ENCODE peak calls at places on chromosomes 3 and 15, in five cellular contexts. L is gastrocnemius medialis; X is HepG2; H is CD8-positive, alpha-beta T cell; S is uterus. Y is an unnamed sample. For H3K4me1, the result is how much of the 10 kb centered on the place peaks cover.

GRCh38 chr3:17390785-17391184 is 351.6 kb downstream of the TBC1D5 start:
- DNase-seq in L (no peak), X (no peak), H (no peak), S (no peak), Y (no peak)

GRCh38 chr3:127673191-127674098 is 693 bp downstream of the ABTB1 start:
- DNase-seq in L (no peak), H (peak), S (peak), X (no peak), Y (peak)

GRCh38 chr3:124092811-124093210 is 100.9 kb upstream of the ROPN1 start:
- DNase-seq in S (no peak), L (no peak), X (no peak), H (no peak), Y (no peak)

GRCh38 chr3:65466300-65466988 is 572.3 kb downstream of the MAGI1 start:
- DNase-seq in S (no peak), H (no peak), X (no peak), L (no peak), Y (no peak)

GRCh38 chr15:33126559-33127290 is 67.8 kb downstream of the FMN1 start:
- DNase-seq in S (peak), X (peak), H (peak), L (peak), Y (peak)

GRCh38 chr15:74817370-74817737 is 4.7 kb downstream of the LMAN1L start:
- DNase-seq in X (peak), S (no peak), L (peak), H (no peak), Y (no peak)

GRCh38 chr3:60399861-60400845 is 851.1 kb downstream of the FHIT start:
- DNase-seq in L (no peak), H (no peak), X (no peak), S (no peak), Y (no peak)

GRCh38 chr15:69225355-69226027 is 65.1 kb downstream of the GLCE start:
- DNase-seq in X (peak), H (no peak), S (no peak), L (no peak), Y (no peak)

GRCh38 chr3:76107935-76108570 is 322.7 kb upstream of the ZNF717 start:
- DNase-seq in X (peak), L (no peak), S (no peak), H (no peak), Y (no peak)

GRCh38 chr3:168002786-168003368 is 92.8 kb downstream of the GOLIM4 start:
- DNase-seq in H (no peak), S (no peak), L (no peak), X (no peak), Y (no peak)

GRCh38 chr3:174355505-174355904 is 503.6 kb upstream of the NAALADL2 start:
- DNase-seq in S (no peak), H (no peak), X (no peak), L (no peak), Y (no peak)

GRCh38 chr15:86802244-86802643 is 722.6 kb downstream of the AGBL1 start:
- DNase-seq in H (no peak), S (no peak), X (no peak), L (peak), Y (no peak)

GRCh38 chr15:80093854-80094418 is 34.5 kb downstream of the ZFAND6 start:
- DNase-seq in X (no peak), H (no peak), L (peak), S (peak), Y (no peak)

GRCh38 chr3:4524423-4524769 is 31.2 kb downstream of the ITPR1 start:
- DNase-seq in S (no peak), X (peak), H (no peak), L (no peak), Y (no peak)

GRCh38 chr3:49529567-49529966 is 24.7 kb upstream of the BSN start:
- DNase-seq in H (no peak), L (no peak), S (no peak), X (no peak), Y (no peak)

GRCh38 chr15:52668133-52668532 is 11.1 kb downstream of the ATOSA start:
- DNase-seq in X (no peak), L (no peak), H (no peak), S (no peak), Y (no peak)

GRCh38 chr3:172461530-172462138 is 13.4 kb upstream of the GHSR start:
- DNase-seq in X (peak), S (no peak), L (no peak), H (no peak), Y (no peak)

GRCh38 chr15:69164807-69165636 is 4.6 kb downstream of the GLCE start:
- DNase-seq in S (no peak), L (no peak), X (no peak), H (no peak), Y (no peak)

GRCh38 chr3:13077431-13078157 is 4.4 kb upstream of the IQSEC1 start:
- DNase-seq in H (no peak), S (no peak), X (no peak), L (peak), Y (no peak)

GRCh38 chr3:187274977-187275338 is 16.6 kb downstream of the MASP1 start:
- DNase-seq in S (no peak), H (no peak), X (no peak), L (no peak), Y (no peak)

GRCh38 chr3:111729087-111729846 is 129.8 kb upstream of the PHLDB2 start:
- DNase-seq in L (peak), S (peak), X (no peak), H (no peak), Y (peak)

GRCh38 chr3:78414261-78414660 is 1353.5 kb downstream of the ROBO1 start:
- DNase-seq in S (no peak), X (no peak), L (no peak), H (no peak), Y (no peak)

GRCh38 chr3:20125912-20126311 is 60.1 kb downstream of the SGO1 start:
- DNase-seq in H (no peak), L (peak), S (no peak), X (no peak), Y (no peak)

GRCh38 chr3:66083096-66083960 is 44.6 kb upstream of the MAGI1 start:
- DNase-seq in L (no peak), X (no peak), H (no peak), S (no peak), Y (no peak)

GRCh38 chr3:197339841-197340520 is 41.6 kb upstream of the DLG1 start:
- DNase-seq in L (no peak), H (no peak), S (no peak), X (peak), Y (no peak)

GRCh38 chr3:71825551-71826283 is 40.8 kb upstream of the PROK2 start:
- DNase-seq in S (no peak), H (no peak), X (no peak), L (no peak), Y (no peak)

GRCh38 chr3:30659270-30660127 is 53.1 kb downstream of the TGFBR2 start:
- DNase-seq in H (no peak), S (no peak), L (no peak), X (peak), Y (no peak)

GRCh38 chr3:45719761-45720487 is 30.7 kb downstream of the SACM1L start:
- DNase-seq in L (no peak), X (no peak), S (no peak), H (no peak), Y (no peak)

GRCh38 chr3:128448491-128448890 is 18.2 kb downstream of the DNAJB8 start:
- DNase-seq in H (no peak), X (no peak), S (no peak), L (no peak), Y (no peak)

GRCh38 chr3:140363801-140364200 is 314.1 kb upstream of the TRIM42 start:
- DNase-seq in X (no peak), S (peak), H (no peak), L (no peak), Y (no peak)

GRCh38 chr15:74790080-74790916 is 8.4 kb downstream of the CSK start:
- DNase-seq in L (no peak), X (no peak), S (peak), H (peak), Y (no peak)

GRCh38 chr3:156388469-156389150 is 166.3 kb downstream of the SSR3 start:
- DNase-seq in X (no peak), H (no peak), L (no peak), S (no peak), Y (no peak)

GRCh38 chr3:110664148-110664547 is 407.5 kb upstream of the NECTIN3 start:
- DNase-seq in S (no peak), X (no peak), H (no peak), L (no peak), Y (no peak)

DNA sequence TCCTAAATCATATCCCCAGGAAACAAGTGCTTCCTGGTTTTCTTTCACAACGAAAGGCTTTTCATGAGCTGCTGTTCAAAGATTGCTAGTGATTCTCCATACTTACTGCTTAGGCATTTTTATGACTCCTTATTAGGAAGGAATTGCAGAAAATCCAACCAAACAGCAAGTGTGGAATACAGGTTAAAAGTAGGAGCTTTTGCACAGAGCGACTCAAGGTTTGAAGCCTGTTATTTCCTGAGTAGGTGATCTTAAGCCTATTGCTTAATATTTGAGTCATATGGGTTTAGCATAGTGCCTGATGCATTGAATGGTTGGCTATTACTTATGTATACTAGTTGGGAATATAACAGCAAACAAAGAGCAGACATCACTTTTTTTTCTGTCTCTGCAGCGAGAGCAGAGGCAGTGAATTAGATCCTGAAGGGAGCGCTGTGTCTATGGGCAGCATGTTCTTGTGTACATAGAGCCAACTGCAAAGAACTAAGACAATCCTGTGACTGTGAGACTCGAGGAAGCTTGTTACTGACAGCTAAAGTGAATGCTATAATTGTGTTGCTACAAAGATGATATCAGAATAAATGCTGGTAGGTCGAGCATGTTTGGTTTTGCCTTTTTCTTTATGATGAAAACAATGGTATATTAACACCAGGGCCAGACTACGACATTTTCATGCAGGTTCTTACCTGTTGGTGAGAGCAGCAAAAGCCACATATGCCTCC is 6.3 kb downstream of the TM4SF1 start:
- DNase-seq in H (no peak), S (no peak), L (no peak), X (peak), Y (no peak)
- H3K4me1 ChIP-seq in H (under half), S (under half), L (under half), X (half or more), Y (half or more)

GRCh38 chr3:16270855-16271254 is 5.8 kb downstream of the OXNAD1 start:
- DNase-seq in L (no peak), X (no peak), H (no peak), S (no peak), Y (no peak)

GRCh38 chr3:16264174-16264707 is 502 bp downstream of the DPH3 start:
- DNase-seq in L (no peak), X (no peak), H (peak), S (no peak), Y (no peak)

GRCh38 chr3:16265455-16265786 is 409 bp downstream of the OXNAD1 start:
- DNase-seq in L (no peak), H (no peak), X (no peak), S (no peak), Y (no peak)

GRCh38 chr3:16264708-16265454 is at the start of the genes DPH3 and OXNAD1:
- DNase-seq in H (peak), S (peak), L (peak), X (peak), Y (peak)

DNA sequence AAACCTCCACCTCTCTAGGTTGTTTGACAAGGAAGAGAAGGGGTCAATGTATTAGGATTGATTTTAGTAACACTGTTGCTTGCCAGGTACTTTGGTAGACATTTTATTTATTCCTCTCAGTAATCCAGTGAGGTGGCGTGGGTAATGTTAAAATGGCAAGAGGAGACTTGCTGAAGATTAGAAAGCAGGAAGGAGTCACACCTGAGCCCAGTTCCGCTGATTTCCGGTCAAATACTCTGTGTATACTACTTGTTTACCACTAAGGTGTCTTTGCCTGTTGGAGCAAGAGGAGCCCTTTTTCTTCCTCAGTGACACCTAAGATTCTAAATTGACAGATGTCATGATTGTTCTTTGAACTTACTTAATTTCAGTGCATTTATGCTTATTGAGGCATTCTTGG is 1.7 kb downstream of the OXNAD1 start:
- DNase-seq in L (no peak), H (no peak), X (no peak), S (no peak), Y (no peak)
- H3K4me3 ChIP-seq in L (no peak), H (no peak), X (peak), S (no peak), Y (no peak)

DNA sequence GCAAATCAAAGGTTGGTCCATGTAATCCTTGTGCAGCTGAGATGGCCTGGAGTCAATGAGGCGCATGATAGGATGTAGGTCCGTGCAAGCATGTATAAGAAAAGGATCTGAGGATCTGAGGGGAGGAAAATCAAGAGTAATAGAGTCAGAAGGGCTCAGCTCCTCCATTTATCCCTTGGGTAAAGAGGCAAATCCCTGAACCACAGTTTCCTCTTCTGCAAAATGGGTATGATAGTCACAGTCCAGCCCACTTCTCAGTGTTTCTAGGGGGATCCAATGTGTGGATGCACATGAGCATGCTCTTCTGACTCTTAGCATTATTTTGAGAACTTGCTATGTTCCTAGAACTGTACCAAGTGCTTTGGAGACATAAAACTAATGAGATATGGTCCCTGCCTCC is 67.9 kb downstream of the BFSP2 start:
- DNase-seq in S (no peak), H (no peak), L (no peak), X (no peak), Y (no peak)
- H3K4me1 ChIP-seq in S (under half), H (under half), L (under half), X (under half), Y (under half)

GRCh38 chr3:155326249-155326648 is 32.8 kb upstream of the STRIT1 start:
- DNase-seq in S (no peak), X (no peak), H (no peak), L (no peak), Y (no peak)

GRCh38 chr3:155323063-155323666 is 29.7 kb upstream of the STRIT1 start:
- DNase-seq in X (peak), L (peak), H (no peak), S (no peak), Y (no peak)

GRCh38 chr3:155327430-155327829 is 33.9 kb upstream of the STRIT1 start:
- DNase-seq in L (no peak), H (no peak), S (no peak), X (no peak), Y (no peak)

GRCh38 chr3:155326901-155327300 is 33.4 kb upstream of the STRIT1 start:
- DNase-seq in S (no peak), H (no peak), L (no peak), X (no peak), Y (no peak)

DNA sequence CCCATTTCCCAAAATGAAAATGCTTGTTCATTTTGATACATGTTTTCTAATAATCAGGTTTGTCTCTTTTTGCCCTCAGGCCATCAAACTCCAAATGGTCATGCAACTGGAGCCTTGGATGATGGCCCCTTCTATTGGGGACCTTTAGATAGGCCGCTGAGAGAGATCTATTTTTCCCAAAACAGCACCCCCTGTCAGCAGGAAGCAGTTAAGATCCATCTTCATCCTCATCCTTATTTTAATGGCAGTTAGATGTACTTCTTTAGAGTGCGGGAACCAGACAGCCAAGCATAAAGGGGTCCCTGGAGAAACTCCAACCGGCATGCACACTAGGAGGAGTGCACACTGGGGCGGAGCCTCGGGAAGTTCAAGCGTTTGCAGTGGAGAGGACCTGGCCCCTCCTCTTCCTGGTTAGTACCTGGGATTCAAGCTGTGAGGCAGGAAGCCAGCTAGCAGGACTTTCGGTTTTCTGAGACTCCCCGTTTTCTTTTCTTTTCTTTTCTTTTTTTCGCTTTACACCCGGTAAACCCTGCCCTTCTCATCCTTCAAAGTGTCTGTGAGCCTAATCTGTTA is 31.9 kb upstream of the STRIT1 start:
- DNase-seq in H (no peak), X (peak), L (no peak), S (no peak), Y (no peak)
- H3K4me3 ChIP-seq in H (no peak), X (peak), L (no peak), S (no peak), Y (no peak)

DNA sequence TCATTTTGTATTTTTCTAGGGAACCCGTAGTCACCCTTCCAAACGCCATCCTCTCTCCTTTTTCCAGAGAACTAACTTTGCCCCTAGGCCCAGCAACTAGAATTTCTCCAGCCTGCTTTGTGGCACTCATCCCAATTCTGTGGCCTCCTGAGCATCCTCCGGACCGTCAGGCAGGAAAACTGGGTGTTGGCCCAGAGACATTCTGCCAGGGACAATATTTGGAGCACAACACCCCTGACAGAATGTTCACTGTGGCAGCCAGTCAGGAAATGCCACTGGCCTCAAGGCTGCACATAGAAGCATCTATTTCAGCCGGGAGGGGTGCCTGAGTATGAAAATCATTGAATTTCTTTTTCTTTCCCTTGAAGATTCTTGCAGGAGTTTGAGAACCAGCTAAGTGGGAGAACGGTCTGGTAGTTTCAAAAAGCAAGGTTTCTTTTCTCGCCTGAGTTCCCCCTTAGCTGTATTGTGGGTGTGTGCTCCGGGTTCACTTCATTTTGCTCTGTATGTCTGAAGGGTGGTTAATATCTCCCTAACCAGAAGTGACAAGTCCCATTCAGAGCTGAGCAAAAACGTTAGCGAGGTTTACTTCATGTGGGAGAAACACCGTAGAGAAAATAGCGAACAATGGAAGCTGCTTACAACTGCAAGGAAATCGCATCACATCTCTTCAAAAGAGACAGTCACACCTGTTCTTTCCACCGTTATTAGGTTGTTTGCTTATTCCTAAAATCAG is 108.1 kb upstream of the TPM1 start:
- DNase-seq in H (no peak), S (no peak), X (no peak), L (no peak), Y (no peak)
- H3K4me1 ChIP-seq in H (under half), S (under half), X (under half), L (under half), Y (under half)

GRCh38 chr3:170438836-170439235 is 20.2 kb downstream of the CLDN11 start:
- DNase-seq in S (no peak), X (no peak), H (no peak), L (no peak), Y (no peak)
- H3K4me3 ChIP-seq in S (no peak), X (no peak), H (no peak), L (no peak), Y (no peak)

DNA sequence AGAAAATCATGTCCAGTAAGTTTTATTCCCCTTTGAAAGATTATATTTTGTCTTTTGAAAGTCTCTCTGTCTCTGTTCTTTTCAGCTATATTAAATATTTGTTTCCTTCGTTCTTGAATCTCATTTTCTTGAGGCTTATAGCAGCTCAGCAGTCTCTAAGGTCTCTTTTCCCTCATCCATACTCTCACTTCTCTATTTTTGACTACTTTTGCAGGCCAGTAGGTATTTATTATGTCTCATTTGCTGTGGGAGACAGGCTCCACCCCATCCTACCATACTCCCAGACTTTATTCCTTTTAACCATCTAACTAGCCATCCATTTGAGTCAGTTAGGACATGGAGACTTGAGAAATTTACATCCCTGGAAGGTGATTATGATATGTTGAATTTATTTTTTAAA is 71.0 kb downstream of the FILIP1L start:
- DNase-seq in H (no peak), L (no peak), S (no peak), X (no peak), Y (no peak)
- H3K4me1 ChIP-seq in H (under half), L (half or more), S (under half), X (under half), Y (half or more)

Y was measured in suprapubic skin.